ENCODE peak calls at places on chromosomes 3 and 15, in six cellular contexts. Y is CD8-positive, alpha-beta T cell; A is left lung; P is heart left ventricle; G is PC-3; K is cardiac muscle cell. V is an unnamed sample.

GRCh38 chr3:49703956-49704355 is 14.6 kb downstream of the RNF123 start:
- DNase-seq in K (no peak), A (no peak), Y (no peak), G (no peak), P (no peak), V (no peak)

GRCh38 chr3:7682822-7683229 is 818.8 kb upstream of the LMCD1 start:
- DNase-seq in Y (no peak), G (no peak), A (no peak), P (peak), K (no peak), V (no peak)

GRCh38 chr3:36926292-36926897 is 18.5 kb downstream of the TRANK1 start:
- DNase-seq in G (no peak), P (no peak), K (no peak), A (no peak), Y (no peak), V (no peak)

GRCh38 chr3:13711911-13712650 is 163.2 kb downstream of the FBLN2 start:
- DNase-seq in A (no peak), P (peak), G (no peak), Y (no peak), K (no peak), V (peak)

GRCh38 chr15:34783986-34784385 is 11.4 kb downstream of the ACTC1 start:
- DNase-seq in Y (no peak), K (no peak), G (no peak), P (no peak), A (no peak), V (no peak)

GRCh38 chr3:170244566-170244965 is 22.3 kb downstream of the PRKCI start:
- DNase-seq in K (no peak), A (no peak), G (peak), Y (no peak), P (no peak), V (no peak)

GRCh38 chr3:161069441-161070251 is 35.5 kb downstream of the B3GALNT1 start:
- DNase-seq in Y (no peak), G (peak), A (no peak), K (no peak), P (no peak), V (no peak)

GRCh38 chr3:157119369-157119951 is 40.5 kb downstream of the CCNL1 start:
- DNase-seq in Y (no peak), K (no peak), P (no peak), G (peak), A (no peak), V (no peak)

GRCh38 chr15:59555696-59556095 is 55.9 kb upstream of the GCNT3 start:
- DNase-seq in G (peak), A (no peak), K (no peak), P (no peak), Y (no peak), V (no peak)

GRCh38 chr3:182959474-182960350 is 20.6 kb downstream of the DCUN1D1 start:
- DNase-seq in K (peak), Y (no peak), P (no peak), G (no peak), A (no peak), V (no peak)

GRCh38 chr3:32176989-32177701 is 61.3 kb upstream of the CMTM8 start:
- DNase-seq in G (peak), A (no peak), K (peak), P (no peak), Y (peak), V (no peak)

DNA sequence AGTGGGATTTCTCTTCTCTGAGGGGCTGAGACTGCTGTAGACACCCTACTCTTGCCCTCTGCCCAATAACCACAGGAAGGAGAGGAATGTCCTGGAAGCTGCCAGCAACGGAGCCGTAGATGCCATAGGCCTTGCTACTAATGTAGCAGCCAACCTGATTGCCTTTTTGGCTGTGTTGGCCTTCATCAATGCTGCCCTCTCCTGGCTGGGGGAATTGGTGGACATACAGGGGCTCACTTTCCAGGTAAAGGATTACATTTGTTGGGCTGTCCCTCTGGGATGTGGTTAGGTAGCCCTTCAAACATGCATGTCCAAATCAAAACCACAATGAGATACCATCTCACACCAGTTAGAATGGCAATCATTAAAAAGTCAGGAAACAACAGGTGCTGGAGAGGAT is 16.1 kb downstream of the SLC28A2 start:
- DNase-seq in G (peak), P (no peak), K (no peak), Y (no peak), A (no peak), V (no peak)
- TF ChIP-seq CTCF in G (peak), P (no peak), K (no peak), Y (no peak), A (no peak), V (no peak)

DNA sequence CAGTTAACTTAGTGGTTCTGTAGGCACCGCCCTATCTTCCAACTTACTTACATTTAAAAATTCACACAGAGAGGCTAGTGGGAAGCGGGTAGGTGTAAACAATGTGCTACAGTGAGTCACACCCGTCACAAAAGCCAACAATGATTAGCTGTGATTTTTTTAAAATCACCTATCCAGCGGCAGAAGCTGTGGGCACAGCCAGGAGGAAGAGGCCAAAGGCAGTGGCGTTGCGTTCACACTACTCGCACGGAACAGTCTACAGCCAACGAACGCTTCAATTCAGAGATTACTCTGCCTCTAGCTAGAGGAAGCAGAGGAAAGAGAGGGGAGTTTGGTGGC is 2.5 kb upstream of the NLGN1 start:
- DNase-seq in A (no peak), Y (no peak), P (no peak), G (peak), K (no peak), V (no peak)
- H3K27ac ChIP-seq in A (peak), Y (no peak), P (peak), G (peak), K (peak), V (peak)

GRCh38 chr3:185150561-185150960 is 2.3 kb downstream of the C3orf70 start:
- DNase-seq in A (no peak), K (no peak), Y (no peak), P (no peak), G (no peak), V (no peak)

GRCh38 chr3:185144784-185145183 is 8.1 kb downstream of the C3orf70 start:
- DNase-seq in A (no peak), G (no peak), P (no peak), Y (no peak), K (no peak), V (no peak)

GRCh38 chr3:185151101-185151958 is 1.5 kb downstream of the C3orf70 start:
- DNase-seq in G (no peak), A (no peak), P (no peak), Y (no peak), K (no peak), V (no peak)

GRCh38 chr3:185149591-185149990 is 3.3 kb downstream of the C3orf70 start:
- DNase-seq in A (no peak), P (no peak), Y (no peak), K (no peak), G (no peak), V (no peak)

GRCh38 chr3:185145511-185145910 is 7.3 kb downstream of the C3orf70 start:
- DNase-seq in A (no peak), Y (no peak), P (no peak), K (no peak), G (no peak), V (no peak)
- TF ChIP-seq CTCF in A (no peak), Y (no peak), P (no peak), K (no peak), G (no peak), V (no peak)

GRCh38 chr15:71530116-71530515 is 280.2 kb upstream of the NR2E3 start:
- DNase-seq in Y (no peak), A (no peak), P (no peak), K (no peak), G (no peak), V (no peak)

GRCh38 chr15:71529353-71529752 is 281.0 kb upstream of the NR2E3 start:
- DNase-seq in G (no peak), A (no peak), K (no peak), Y (no peak), P (no peak), V (no peak)

GRCh38 chr15:71526061-71526460 is 284.3 kb upstream of the NR2E3 start:
- DNase-seq in Y (no peak), G (no peak), A (no peak), K (no peak), P (no peak), V (no peak)
- H3K27ac ChIP-seq in Y (no peak), G (no peak), A (no peak), K (no peak), P (no peak), V (no peak)

DNA sequence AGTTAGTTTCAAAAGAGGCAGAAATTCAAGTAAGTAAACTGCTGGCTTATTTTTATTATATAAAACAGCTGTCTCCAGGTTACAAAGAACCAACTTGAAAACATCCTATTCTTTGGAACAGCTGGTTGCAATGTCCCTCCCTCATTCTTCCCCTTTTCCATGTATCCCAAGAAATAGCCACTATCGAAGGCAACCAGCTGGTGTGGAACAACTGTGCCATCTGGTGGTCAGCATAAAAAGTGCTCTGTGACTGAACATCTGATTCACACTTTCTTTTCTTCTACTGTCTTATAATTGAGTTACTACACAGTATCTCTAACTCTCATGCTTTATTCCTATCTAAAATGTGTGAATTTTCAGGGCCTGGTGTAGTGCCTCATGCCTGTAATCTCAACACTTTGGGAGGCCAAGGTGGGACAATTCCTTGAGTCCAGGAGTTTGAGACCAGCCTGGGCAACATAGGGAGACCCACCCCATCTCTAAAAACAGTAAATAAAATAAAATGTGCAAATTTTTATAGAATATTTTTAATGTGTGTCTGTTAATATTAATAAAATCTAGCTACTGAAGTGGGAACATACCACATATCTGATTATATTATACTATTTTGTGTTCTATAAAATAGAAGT is 9.6 kb downstream of the OSBPL11 start:
- DNase-seq in A (no peak), K (peak), Y (peak), G (peak), P (peak), V (no peak)
- TF ChIP-seq CTCF in A (peak), K (peak), Y (peak), G (peak), P (peak), V (peak)

GRCh38 chr15:39363761-39364586 is 216.9 kb upstream of the THBS1 start:
- DNase-seq in G (peak), K (no peak), A (no peak), P (no peak), Y (no peak), V (no peak)
- H3K27ac ChIP-seq in G (no peak), K (no peak), A (no peak), P (no peak), Y (no peak), V (no peak)

GRCh38 chr15:98796685-98797084 is 148.3 kb downstream of the IGF1R start:
- DNase-seq in Y (no peak), P (no peak), G (no peak), A (no peak), K (no peak), V (no peak)
- TF ChIP-seq CTCF in Y (no peak), P (no peak), G (no peak), A (no peak), K (no peak), V (no peak)

DNA sequence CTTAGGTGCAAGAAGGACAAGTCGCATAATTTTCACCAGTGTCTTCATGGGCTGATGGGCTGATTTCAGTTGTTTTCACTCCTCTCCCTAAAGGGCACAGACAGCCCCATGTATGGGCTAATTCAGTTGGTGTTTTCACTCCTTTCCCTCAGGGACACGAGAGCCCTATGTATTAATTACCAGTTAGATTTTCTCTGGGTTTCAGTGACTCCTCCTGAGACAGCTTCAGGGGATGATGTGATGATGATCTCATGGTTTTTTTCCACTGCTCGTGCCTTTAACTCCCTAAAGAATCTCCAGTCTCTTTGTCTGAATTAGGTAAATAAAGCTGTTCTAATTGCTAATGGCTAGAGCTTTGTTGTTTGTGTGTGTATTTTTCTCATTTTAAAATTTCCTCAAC is 9.9 kb downstream of the RAMAC start:
- DNase-seq in Y (no peak), K (no peak), P (no peak), G (no peak), A (no peak), V (no peak)
- H3K27ac ChIP-seq in Y (no peak), K (no peak), P (no peak), G (no peak), A (no peak), V (no peak)

GRCh38 chr3:134378818-134379217 is 4.6 kb upstream of the AMOTL2 start:
- DNase-seq in P (no peak), K (no peak), A (no peak), Y (no peak), G (peak), V (no peak)

GRCh38 chr3:134380249-134380648 is 6.0 kb upstream of the AMOTL2 start:
- DNase-seq in P (no peak), K (no peak), G (no peak), Y (no peak), A (no peak), V (no peak)

GRCh38 chr3:134381048-134381447 is 6.8 kb upstream of the AMOTL2 start:
- DNase-seq in Y (no peak), P (no peak), K (no peak), G (no peak), A (no peak), V (no peak)

GRCh38 chr3:134384963-134385362 is 10.7 kb upstream of the AMOTL2 start:
- DNase-seq in A (no peak), G (no peak), K (no peak), Y (no peak), P (no peak), V (peak)

DNA sequence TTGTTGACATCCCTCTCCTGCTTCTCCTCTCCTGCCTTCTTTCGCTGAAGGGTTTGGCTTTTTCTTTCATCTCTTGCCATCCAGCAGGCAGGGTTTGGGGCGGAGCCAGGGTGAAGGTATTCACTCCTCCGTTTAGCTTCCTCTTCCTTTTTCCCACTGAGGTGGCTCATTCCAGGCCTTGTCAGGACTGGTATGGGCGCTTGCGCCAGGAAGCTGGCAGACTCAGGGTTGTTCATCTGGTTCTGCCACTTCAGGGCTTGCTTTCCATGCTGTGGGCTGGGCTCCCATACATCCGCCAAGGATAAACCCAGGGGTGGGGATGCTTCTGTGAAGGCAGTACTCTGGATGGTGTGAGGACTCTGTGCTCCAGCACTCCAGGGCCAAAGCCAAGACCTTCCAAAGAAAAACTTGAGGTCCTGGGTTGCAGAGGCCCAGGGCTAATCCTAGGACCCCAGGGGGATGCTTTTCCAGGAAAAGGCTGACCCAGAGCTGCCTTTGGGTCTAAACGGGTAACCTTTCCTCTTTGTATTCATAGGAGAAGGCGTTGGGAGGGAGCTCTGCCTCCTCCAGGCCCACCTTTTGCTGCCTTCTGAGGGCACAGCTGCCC is 7.7 kb upstream of the AMOTL2 start:
- DNase-seq in K (no peak), A (peak), P (no peak), Y (no peak), G (peak), V (peak)
- TF ChIP-seq CTCF in K (no peak), A (no peak), P (no peak), Y (no peak), G (no peak), V (no peak)

V was measured in coronary artery.